ENCODE peak calls at places on chromosomes 5 and 9, in nine cellular contexts. One of them, this sample, is unnamed.
A peak's percentile ranks its signal among the peaks of the same experiment; 100 is the strongest.

GRCh38 chr9:128781186-128782070 is 5.6 kb upstream of the TBC1D13 start:
- DNase-seq in glomerular endothelial cell: no peak
- DNase-seq in lung microvascular endothelial cell: no peak
- DNase-seq in K562: no peak
- DNase-seq in endothelial cell: no peak
- DNase-seq in T-helper 1 cell: no peak
- DNase-seq in activated CD8-positive, alpha-beta memory T cell treated with anti-CD3 and anti-CD28 coated beads, Interleukin-2, amount 10 ng/mL, durations not matched to agents 7 days and 5 days: no peak
- DNase-seq in NCI-H1417: no peak
- DNase-seq in naive thymus-derived CD8-positive, alpha-beta T cell: no peak
- DNase-seq in this sample: no peak

GRCh38 chr5:102713682-102714231 is 41.3 kb upstream of the PAM start:
- DNase-seq in glomerular endothelial cell: no peak
- DNase-seq in lung microvascular endothelial cell: no peak
- DNase-seq in K562: no peak
- DNase-seq in endothelial cell: no peak
- DNase-seq in T-helper 1 cell: no peak
- DNase-seq in activated CD8-positive, alpha-beta memory T cell treated with anti-CD3 and anti-CD28 coated beads, Interleukin-2, amount 10 ng/mL, durations not matched to agents 7 days and 5 days: no peak
- DNase-seq in NCI-H1417: peak; percentile 55
- DNase-seq in naive thymus-derived CD8-positive, alpha-beta T cell: no peak
- DNase-seq in this sample: no peak

GRCh38 chr5:150298701-150299451 is 3.8 kb downstream of the ARSI start:
- DNase-seq in glomerular endothelial cell: no peak
- DNase-seq in lung microvascular endothelial cell: no peak
- DNase-seq in K562: no peak
- DNase-seq in endothelial cell: no peak
- DNase-seq in T-helper 1 cell: no peak
- DNase-seq in activated CD8-positive, alpha-beta memory T cell treated with anti-CD3 and anti-CD28 coated beads, Interleukin-2, amount 10 ng/mL, durations not matched to agents 7 days and 5 days: no peak
- DNase-seq in NCI-H1417: no peak
- DNase-seq in naive thymus-derived CD8-positive, alpha-beta T cell: no peak
- DNase-seq in this sample: no peak

GRCh38 chr5:132211787-132212186 is 15.9 kb downstream of the P4HA2 start:
- DNase-seq in glomerular endothelial cell: no peak
- DNase-seq in lung microvascular endothelial cell: no peak
- DNase-seq in K562: no peak
- DNase-seq in endothelial cell: no peak
- DNase-seq in T-helper 1 cell: no peak
- DNase-seq in activated CD8-positive, alpha-beta memory T cell treated with anti-CD3 and anti-CD28 coated beads, Interleukin-2, amount 10 ng/mL, durations not matched to agents 7 days and 5 days: no peak
- DNase-seq in NCI-H1417: no peak
- DNase-seq in naive thymus-derived CD8-positive, alpha-beta T cell: no peak
- DNase-seq in this sample: no peak

GRCh38 chr9:83473488-83473971 is 64.7 kb downstream of the FRMD3 start:
- DNase-seq in glomerular endothelial cell: no peak
- DNase-seq in lung microvascular endothelial cell: no peak
- DNase-seq in K562: no peak
- DNase-seq in endothelial cell: no peak
- DNase-seq in T-helper 1 cell: no peak
- DNase-seq in activated CD8-positive, alpha-beta memory T cell treated with anti-CD3 and anti-CD28 coated beads, Interleukin-2, amount 10 ng/mL, durations not matched to agents 7 days and 5 days: no peak
- DNase-seq in NCI-H1417: no peak
- DNase-seq in naive thymus-derived CD8-positive, alpha-beta T cell: no peak
- DNase-seq in this sample: no peak

GRCh38 chr5:143106175-143106574 is 297.3 kb downstream of the NR3C1 start:
- DNase-seq in glomerular endothelial cell: peak; percentile 61
- DNase-seq in lung microvascular endothelial cell: peak; percentile 89
- DNase-seq in K562: peak; percentile 18
- DNase-seq in endothelial cell: peak; percentile 41
- DNase-seq in T-helper 1 cell: no peak
- DNase-seq in activated CD8-positive, alpha-beta memory T cell treated with anti-CD3 and anti-CD28 coated beads, Interleukin-2, amount 10 ng/mL, durations not matched to agents 7 days and 5 days: no peak
- DNase-seq in NCI-H1417: peak; percentile 9
- DNase-seq in naive thymus-derived CD8-positive, alpha-beta T cell: no peak
- DNase-seq in this sample: no peak

GRCh38 chr9:87644659-87645058 is 81.3 kb upstream of the CTSL start:
- DNase-seq in glomerular endothelial cell: no peak
- DNase-seq in lung microvascular endothelial cell: no peak
- DNase-seq in K562: no peak
- DNase-seq in endothelial cell: no peak
- DNase-seq in T-helper 1 cell: no peak
- DNase-seq in activated CD8-positive, alpha-beta memory T cell treated with anti-CD3 and anti-CD28 coated beads, Interleukin-2, amount 10 ng/mL, durations not matched to agents 7 days and 5 days: no peak
- DNase-seq in NCI-H1417: no peak
- DNase-seq in naive thymus-derived CD8-positive, alpha-beta T cell: no peak
- DNase-seq in this sample: no peak

GRCh38 chr9:112180387-112180881 is 5.3 kb upstream of the SUSD1 start:
- DNase-seq in glomerular endothelial cell: no peak
- DNase-seq in lung microvascular endothelial cell: no peak
- DNase-seq in K562: peak; percentile 92
- DNase-seq in endothelial cell: no peak
- DNase-seq in T-helper 1 cell: peak; percentile 23
- DNase-seq in activated CD8-positive, alpha-beta memory T cell treated with anti-CD3 and anti-CD28 coated beads, Interleukin-2, amount 10 ng/mL, durations not matched to agents 7 days and 5 days: peak; percentile 84
- DNase-seq in NCI-H1417: no peak
- DNase-seq in naive thymus-derived CD8-positive, alpha-beta T cell: peak; percentile 11
- DNase-seq in this sample: peak; percentile 32

GRCh38 chr9:21684831-21685362 is 117.5 kb upstream of the MTAP start:
- DNase-seq in glomerular endothelial cell: peak; percentile 90
- DNase-seq in lung microvascular endothelial cell: peak; percentile 96
- DNase-seq in K562: no peak
- DNase-seq in endothelial cell: no peak
- DNase-seq in T-helper 1 cell: no peak
- DNase-seq in activated CD8-positive, alpha-beta memory T cell treated with anti-CD3 and anti-CD28 coated beads, Interleukin-2, amount 10 ng/mL, durations not matched to agents 7 days and 5 days: no peak
- DNase-seq in NCI-H1417: no peak
- DNase-seq in naive thymus-derived CD8-positive, alpha-beta T cell: no peak
- DNase-seq in this sample: no peak

GRCh38 chr9:113913426-113914195 is 37.5 kb downstream of the ZNF618 start:
- DNase-seq in glomerular endothelial cell: no peak
- DNase-seq in lung microvascular endothelial cell: no peak
- DNase-seq in K562: no peak
- DNase-seq in endothelial cell: no peak
- DNase-seq in T-helper 1 cell: no peak
- DNase-seq in activated CD8-positive, alpha-beta memory T cell treated with anti-CD3 and anti-CD28 coated beads, Interleukin-2, amount 10 ng/mL, durations not matched to agents 7 days and 5 days: no peak
- DNase-seq in NCI-H1417: no peak
- DNase-seq in naive thymus-derived CD8-positive, alpha-beta T cell: no peak
- DNase-seq in this sample: no peak

GRCh38 chr5:173925449-173926071 is 37.4 kb downstream of the CPEB4 start:
- DNase-seq in glomerular endothelial cell: peak; percentile 45
- DNase-seq in lung microvascular endothelial cell: peak; percentile 53
- DNase-seq in K562: peak; percentile 69
- DNase-seq in endothelial cell: peak; percentile 51
- DNase-seq in T-helper 1 cell: peak; percentile 8
- DNase-seq in activated CD8-positive, alpha-beta memory T cell treated with anti-CD3 and anti-CD28 coated beads, Interleukin-2, amount 10 ng/mL, durations not matched to agents 7 days and 5 days: peak; percentile 54
- DNase-seq in NCI-H1417: no peak
- DNase-seq in naive thymus-derived CD8-positive, alpha-beta T cell: peak; percentile 21
- DNase-seq in this sample: peak; percentile 23

GRCh38 chr5:144864113-144864512 is 693.4 kb downstream of the KCTD16 start:
- DNase-seq in glomerular endothelial cell: no peak
- DNase-seq in lung microvascular endothelial cell: no peak
- DNase-seq in K562: no peak
- DNase-seq in endothelial cell: no peak
- DNase-seq in T-helper 1 cell: no peak
- DNase-seq in activated CD8-positive, alpha-beta memory T cell treated with anti-CD3 and anti-CD28 coated beads, Interleukin-2, amount 10 ng/mL, durations not matched to agents 7 days and 5 days: no peak
- DNase-seq in NCI-H1417: peak; percentile 14
- DNase-seq in naive thymus-derived CD8-positive, alpha-beta T cell: no peak
- DNase-seq in this sample: no peak

GRCh38 chr5:79143684-79144379 is 32.2 kb downstream of the BHMT start:
- DNase-seq in glomerular endothelial cell: no peak
- DNase-seq in lung microvascular endothelial cell: no peak
- DNase-seq in K562: peak; percentile 37
- DNase-seq in endothelial cell: no peak
- DNase-seq in T-helper 1 cell: no peak
- DNase-seq in activated CD8-positive, alpha-beta memory T cell treated with anti-CD3 and anti-CD28 coated beads, Interleukin-2, amount 10 ng/mL, durations not matched to agents 7 days and 5 days: no peak
- DNase-seq in NCI-H1417: no peak
- DNase-seq in naive thymus-derived CD8-positive, alpha-beta T cell: no peak
- DNase-seq in this sample: no peak

GRCh38 chr5:145680744-145681143 is 154.4 kb downstream of the PRELID2 start:
- DNase-seq in glomerular endothelial cell: no peak
- DNase-seq in lung microvascular endothelial cell: no peak
- DNase-seq in K562: no peak
- DNase-seq in endothelial cell: no peak
- DNase-seq in T-helper 1 cell: no peak
- DNase-seq in activated CD8-positive, alpha-beta memory T cell treated with anti-CD3 and anti-CD28 coated beads, Interleukin-2, amount 10 ng/mL, durations not matched to agents 7 days and 5 days: no peak
- DNase-seq in NCI-H1417: no peak
- DNase-seq in naive thymus-derived CD8-positive, alpha-beta T cell: no peak
- DNase-seq in this sample: no peak

GRCh38 chr5:76953551-76954382 is 922 bp downstream of the CRHBP start:
- DNase-seq in glomerular endothelial cell: no peak
- DNase-seq in lung microvascular endothelial cell: no peak
- DNase-seq in K562: no peak
- DNase-seq in endothelial cell: peak; percentile 40
- DNase-seq in T-helper 1 cell: no peak
- DNase-seq in activated CD8-positive, alpha-beta memory T cell treated with anti-CD3 and anti-CD28 coated beads, Interleukin-2, amount 10 ng/mL, durations not matched to agents 7 days and 5 days: no peak
- DNase-seq in NCI-H1417: no peak
- DNase-seq in naive thymus-derived CD8-positive, alpha-beta T cell: no peak
- DNase-seq in this sample: no peak

GRCh38 chr9:13705913-13706312 is 426.4 kb upstream of the MPDZ start:
- DNase-seq in glomerular endothelial cell: no peak
- DNase-seq in lung microvascular endothelial cell: no peak
- DNase-seq in K562: no peak
- DNase-seq in endothelial cell: no peak
- DNase-seq in T-helper 1 cell: no peak
- DNase-seq in activated CD8-positive, alpha-beta memory T cell treated with anti-CD3 and anti-CD28 coated beads, Interleukin-2, amount 10 ng/mL, durations not matched to agents 7 days and 5 days: no peak
- DNase-seq in NCI-H1417: no peak
- DNase-seq in naive thymus-derived CD8-positive, alpha-beta T cell: no peak
- DNase-seq in this sample: no peak

GRCh38 chr9:35051069-35051967 is 21.1 kb downstream of the VCP start:
- DNase-seq in glomerular endothelial cell: no peak
- DNase-seq in lung microvascular endothelial cell: peak; percentile 73
- DNase-seq in K562: peak; percentile 72
- DNase-seq in endothelial cell: peak; percentile 75
- DNase-seq in T-helper 1 cell: peak; percentile 11
- DNase-seq in activated CD8-positive, alpha-beta memory T cell treated with anti-CD3 and anti-CD28 coated beads, Interleukin-2, amount 10 ng/mL, durations not matched to agents 7 days and 5 days: peak; percentile 69
- DNase-seq in NCI-H1417: peak; percentile 9
- DNase-seq in naive thymus-derived CD8-positive, alpha-beta T cell: peak; percentile 38
- DNase-seq in this sample: peak; percentile 17

GRCh38 chr5:148085934-148086333 is 22.2 kb downstream of the SPINK5 start:
- DNase-seq in glomerular endothelial cell: no peak
- DNase-seq in lung microvascular endothelial cell: no peak
- DNase-seq in K562: no peak
- DNase-seq in endothelial cell: no peak
- DNase-seq in T-helper 1 cell: no peak
- DNase-seq in activated CD8-positive, alpha-beta memory T cell treated with anti-CD3 and anti-CD28 coated beads, Interleukin-2, amount 10 ng/mL, durations not matched to agents 7 days and 5 days: no peak
- DNase-seq in NCI-H1417: no peak
- DNase-seq in naive thymus-derived CD8-positive, alpha-beta T cell: no peak
- DNase-seq in this sample: no peak

GRCh38 chr5:16464664-16465543 is 696 bp downstream of the ZNF622 start:
- DNase-seq in glomerular endothelial cell: no peak
- DNase-seq in lung microvascular endothelial cell: no peak
- DNase-seq in K562: peak; percentile 32
- DNase-seq in endothelial cell: no peak
- DNase-seq in T-helper 1 cell: no peak
- DNase-seq in activated CD8-positive, alpha-beta memory T cell treated with anti-CD3 and anti-CD28 coated beads, Interleukin-2, amount 10 ng/mL, durations not matched to agents 7 days and 5 days: peak; percentile 42
- DNase-seq in NCI-H1417: peak; percentile 36
- DNase-seq in naive thymus-derived CD8-positive, alpha-beta T cell: no peak
- DNase-seq in this sample: no peak

GRCh38 chr9:21904776-21905175 is 89.4 kb downstream of the CDKN2A start:
- DNase-seq in glomerular endothelial cell: no peak
- DNase-seq in lung microvascular endothelial cell: no peak
- DNase-seq in K562: no peak
- DNase-seq in endothelial cell: no peak
- DNase-seq in T-helper 1 cell: no peak
- DNase-seq in activated CD8-positive, alpha-beta memory T cell treated with anti-CD3 and anti-CD28 coated beads, Interleukin-2, amount 10 ng/mL, durations not matched to agents 7 days and 5 days: no peak
- DNase-seq in NCI-H1417: no peak
- DNase-seq in naive thymus-derived CD8-positive, alpha-beta T cell: no peak
- DNase-seq in this sample: no peak